ENCODE peak calls at places on chromosomes 5 and 9, in four cellular contexts. Q is OCI-LY7, W is HCT116, M is GM23338. E is an unnamed sample.

GRCh38 chr9:100579665-100580064 is 1.8 kb downstream of the CAVIN4 start:
- DNase-seq in M (no peak), W (no peak), Q (no peak), E (peak; percentile 73)

GRCh38 chr9:123478160-123478559 is 122.2 kb downstream of the CRB2 start:
- DNase-seq in W (no peak), M (no peak), Q (no peak), E (no peak)

GRCh38 chr9:111095423-111095822 is 57.2 kb upstream of the LPAR1 start:
- DNase-seq in Q (no peak), W (no peak), M (peak; percentile 13), E (peak; percentile 2)

GRCh38 chr5:91079037-91079436 is 304.1 kb downstream of the ARRDC3 start:
- DNase-seq in Q (no peak), M (no peak), W (no peak), E (peak; percentile 27)

GRCh38 chr5:78245126-78245525 is 49.4 kb downstream of the AP3B1 start:
- DNase-seq in Q (no peak), M (no peak), W (no peak), E (no peak)

GRCh38 chr5:109697339-109697738 is 7.6 kb downstream of the MAN2A1 start:
- DNase-seq in W (no peak), M (no peak), Q (no peak), E (no peak)

GRCh38 chr5:116771466-116772151 is 197.0 kb upstream of the SEMA6A start:
- DNase-seq in W (no peak), Q (no peak), M (no peak), E (no peak)

GRCh38 chr5:109345699-109346098 is 64.1 kb downstream of the PJA2 start:
- DNase-seq in M (no peak), Q (no peak), W (no peak), E (no peak)

GRCh38 chr5:64958757-64959391 is 190.1 kb downstream of the CWC27 start:
- DNase-seq in M (peak; percentile 22), Q (peak; percentile 78), W (peak; percentile 7), E (peak; percentile 44)

GRCh38 chr5:171418982-171419662 is at the start of gene FGF18:
- DNase-seq in W (peak; percentile 56), Q (peak; percentile 49), M (peak; percentile 89), E (peak; percentile 73)

GRCh38 chr5:172777381-172778222 is 6.6 kb upstream of the DUSP1 start:
- DNase-seq in M (no peak), W (peak; percentile 76), Q (peak; percentile 53), E (peak; percentile 90)

GRCh38 chr5:154412925-154413324 is 32.9 kb upstream of the SAP30L start:
- DNase-seq in W (no peak), M (no peak), Q (no peak), E (no peak)

GRCh38 chr5:180068519-180069090 is 3.0 kb downstream of the RNF130 start:
- DNase-seq in M (no peak), W (no peak), Q (no peak), E (no peak)

GRCh38 chr9:100700689-100701318 is 122.9 kb downstream of the CAVIN4 start:
- DNase-seq in W (peak; percentile 32), Q (peak; percentile 27), M (peak; percentile 85), E (no peak)

GRCh38 chr5:139061856-139062255 is 136.3 kb downstream of the SIL1 start:
- DNase-seq in Q (no peak), W (no peak), M (peak; percentile 46), E (peak; percentile 49)

GRCh38 chr9:88775037-88775471 is 216.2 kb upstream of the S1PR3 start:
- DNase-seq in W (no peak), Q (no peak), M (no peak), E (peak; percentile 91)

GRCh38 chr5:89034588-89034987 is 151.6 kb upstream of the MEF2C start:
- DNase-seq in M (no peak), Q (no peak), W (no peak), E (peak; percentile 35)

GRCh38 chr5:77960305-77960704 is 184.2 kb upstream of the TBCA start:
- DNase-seq in W (no peak), M (no peak), Q (no peak), E (no peak)

GRCh38 chr5:1135696-1136525 is 24.0 kb upstream of the SLC12A7 start:
- DNase-seq in M (no peak), W (no peak), Q (no peak), E (no peak)

GRCh38 chr9:126228111-126228778 is 98.4 kb upstream of the MVB12B start:
- DNase-seq in Q (no peak), W (no peak), M (no peak), E (no peak)

GRCh38 chr5:102666164-102666951 is 88.7 kb upstream of the PAM start:
- DNase-seq in Q (no peak), M (peak; percentile 41), W (no peak), E (peak; percentile 61)

GRCh38 chr9:127971357-127972315 is 9.2 kb downstream of the EEIG1 start:
- DNase-seq in Q (no peak), M (peak; percentile 69), W (no peak), E (no peak)

GRCh38 chr5:163434410-163434866 is 3.0 kb upstream of the CCNG1 start:
- DNase-seq in Q (no peak), W (no peak), M (no peak), E (no peak)

DNA sequence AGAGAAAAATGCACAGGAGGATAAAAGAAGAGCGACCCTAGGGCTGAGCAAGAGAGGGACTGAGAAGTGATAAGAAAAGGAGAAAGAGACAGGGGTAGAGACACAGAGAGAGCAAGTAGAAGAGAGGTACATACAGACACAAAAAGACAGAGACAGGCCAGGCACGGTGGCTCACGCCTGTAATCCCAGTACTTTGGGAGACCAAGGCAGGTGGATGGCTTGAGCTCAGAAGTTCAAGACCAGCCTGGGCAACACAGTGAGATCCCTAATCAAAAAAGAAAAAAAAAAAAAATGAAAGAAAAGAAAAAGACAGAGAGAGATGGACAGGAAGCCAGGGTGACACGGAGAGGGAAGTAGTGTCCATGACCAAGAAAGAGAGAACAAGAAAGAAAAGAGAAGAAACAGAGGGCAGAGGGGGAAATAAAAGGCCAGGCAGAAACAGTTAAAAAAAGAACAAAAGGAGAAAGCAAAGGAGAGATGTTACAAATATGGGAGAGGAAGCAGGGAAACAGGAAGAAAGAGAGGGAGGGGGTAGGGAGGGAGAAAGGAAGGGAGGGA is 209.4 kb upstream of the TRIM32 start:
- DNase-seq in W (no peak), M (no peak), Q (no peak), E (no peak)
- H2AFZ ChIP-seq in W (no peak overlapping the region), M (no peak overlapping the region), Q (no peak overlapping the region), E (no peak overlapping the region)

GRCh38 chr9:18437315-18438200 is 36.4 kb upstream of the ADAMTSL1 start:
- DNase-seq in M (peak; percentile 11), Q (no peak), W (no peak), E (peak; percentile 47)
- H2AFZ ChIP-seq in M (peak overlapping the region; percentile 99), Q (no peak overlapping the region), W (no peak overlapping the region), E (peak overlapping the region; percentile 71)

DNA sequence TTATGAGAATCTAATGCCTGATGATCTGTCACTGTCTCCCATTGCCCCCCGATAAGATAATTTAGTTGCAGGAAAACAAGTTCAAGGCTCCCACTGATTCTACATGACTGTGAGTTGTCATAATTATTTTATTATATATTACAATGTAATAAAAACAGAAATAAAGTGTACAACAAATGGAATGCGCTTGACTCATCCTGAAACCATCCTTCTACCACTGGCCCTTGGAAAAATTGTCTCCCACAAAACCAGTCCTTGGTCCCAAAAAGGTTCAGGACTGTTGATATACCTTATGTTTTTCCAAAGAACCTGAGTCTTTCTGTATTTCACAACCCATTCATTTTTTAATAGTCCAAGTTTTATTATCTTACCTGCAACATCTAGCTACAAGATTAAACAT is 403.5 kb downstream of the TAF11L14 start:
- DNase-seq in W (no peak), M (no peak), Q (no peak), E (no peak)
- H2AFZ ChIP-seq in W (no peak overlapping the region), M (no peak overlapping the region), Q (no peak overlapping the region), E (no peak overlapping the region)

GRCh38 chr5:87105577-87105976 is 162.1 kb upstream of the RASA1 start:
- DNase-seq in M (no peak), W (no peak), Q (no peak), E (no peak)

GRCh38 chr5:87102841-87103240 is 164.8 kb upstream of the RASA1 start:
- DNase-seq in W (no peak), M (no peak), Q (no peak), E (no peak)

GRCh38 chr5:87101321-87101720 is 166.4 kb upstream of the RASA1 start:
- DNase-seq in M (no peak), Q (peak; percentile 35), W (no peak), E (no peak)

GRCh38 chr5:87099967-87100366 is 167.7 kb upstream of the RASA1 start:
- DNase-seq in M (no peak), Q (no peak), W (no peak), E (no peak)

DNA sequence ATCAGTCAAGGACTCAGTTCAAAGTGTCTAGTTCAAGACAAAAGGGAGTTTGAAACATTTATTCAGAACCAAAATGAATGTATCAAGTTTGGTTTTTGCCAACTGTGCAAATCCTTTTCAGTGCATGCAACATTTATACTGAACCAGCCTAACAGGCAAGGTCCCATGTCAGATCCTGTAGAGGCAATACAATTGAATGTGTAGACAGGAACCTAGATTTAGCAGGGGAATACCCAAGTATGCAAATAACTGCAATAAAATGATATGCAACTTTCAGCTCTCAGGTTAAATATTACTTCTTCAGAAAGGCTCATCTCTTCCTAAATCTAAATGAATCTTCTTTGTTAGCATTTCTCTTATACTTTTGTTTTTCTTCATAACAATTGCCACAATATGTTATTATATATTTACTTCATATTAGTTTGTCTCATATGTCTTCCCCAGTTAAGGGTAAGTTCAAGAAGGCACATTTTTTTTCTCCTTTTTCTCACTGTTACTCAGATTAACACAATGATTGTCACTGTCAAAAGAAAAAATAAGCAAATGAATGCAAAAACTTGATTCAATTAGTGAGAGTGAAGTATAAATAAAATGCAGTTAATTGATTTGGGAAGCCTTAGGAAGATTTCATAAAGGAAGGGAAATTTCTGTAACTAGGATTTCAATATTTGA is 163.9 kb upstream of the RASA1 start:
- DNase-seq in M (no peak), W (no peak), Q (peak; percentile 64), E (no peak)
- H2AFZ ChIP-seq in M (no peak overlapping the region), W (no peak overlapping the region), Q (peak overlapping the region; percentile 72), E (no peak overlapping the region)

GRCh38 chr5:93382188-93382587 is 198.8 kb downstream of the NR2F1-AS1 start:
- DNase-seq in M (no peak), W (no peak), Q (no peak), E (no peak)
- H2AFZ ChIP-seq in M (peak overlapping the region; percentile 33), W (peak overlapping the region; percentile 11), Q (no peak overlapping the region), E (no peak overlapping the region)

DNA sequence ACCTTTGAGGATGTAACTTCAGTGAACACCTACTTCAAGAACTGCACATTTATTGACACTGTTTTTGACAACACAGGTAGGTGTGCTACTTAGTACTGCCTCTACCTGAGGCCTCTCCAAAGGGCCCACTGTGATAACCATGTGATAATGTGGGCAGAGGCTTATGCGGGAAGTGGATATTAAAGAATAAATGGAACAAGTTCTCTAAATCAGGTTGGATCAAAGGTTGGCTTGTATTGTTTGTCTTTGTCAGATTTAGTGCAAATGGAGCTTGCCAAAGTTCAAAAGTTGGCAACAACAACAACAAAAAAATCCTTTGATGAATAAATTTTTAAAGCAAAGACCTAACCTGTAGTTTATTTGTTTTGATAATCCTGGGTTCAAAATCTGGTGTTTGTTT is 104.2 kb upstream of the IQGAP2 start:
- DNase-seq in Q (no peak), W (no peak), M (no peak), E (no peak)
- H2AFZ ChIP-seq in Q (no peak overlapping the region), W (no peak overlapping the region), M (no peak overlapping the region), E (no peak overlapping the region)